ENCODE peak calls at places on chromosome 9, in five cellular contexts. S, L, P, M and I are unnamed samples.

GRCh38 chr9:96413312-96414221 is 4.6 kb downstream of the ZNF367 start:
- DNase-seq in S (no peak), L (no peak), M (no peak), P (no peak), I (no peak)

GRCh38 chr9:70874451-70874850 is 247.0 kb downstream of the TRPM3 start:
- DNase-seq in M (no peak), S (no peak), P (no peak), L (no peak), I (no peak)

GRCh38 chr9:89721971-89722530 is 117.2 kb downstream of the GADD45G start:
- DNase-seq in L (no peak), S (no peak), P (no peak), M (peak; percentile 80), I (no peak)

GRCh38 chr9:116644099-116644688 is 42.9 kb upstream of the TRIM32 start:
- DNase-seq in L (no peak), M (no peak), S (no peak), P (no peak), I (no peak)

GRCh38 chr9:121750715-121751623 is 99.5 kb downstream of the DAB2IP start:
- DNase-seq in M (no peak), P (peak; percentile 59), S (no peak), L (no peak), I (no peak)

GRCh38 chr9:133955821-133956411 is 36.2 kb downstream of the VAV2 start:
- DNase-seq in L (no peak), S (peak; percentile 55), M (peak; percentile 71), P (no peak), I (no peak)

GRCh38 chr9:121708768-121709488 is 57.5 kb downstream of the DAB2IP start:
- DNase-seq in S (no peak), P (no peak), M (peak; percentile 57), L (peak; percentile 70), I (no peak)

GRCh38 chr9:130996205-130996604 is 12.8 kb upstream of the LAMC3 start:
- DNase-seq in P (no peak), L (no peak), M (no peak), S (no peak), I (no peak)

GRCh38 chr9:79054500-79054899 is 517.3 kb upstream of the TLE4 start:
- DNase-seq in M (no peak), S (no peak), P (no peak), L (no peak), I (no peak)

GRCh38 chr9:2622361-2623045 is 916 bp downstream of the VLDLR start:
- DNase-seq in S (peak; percentile 57), P (peak; percentile 43), L (peak; percentile 63), M (peak; percentile 81), I (no peak)

GRCh38 chr9:29456940-29457339 is 1883.7 kb upstream of the C9orf72 start:
- DNase-seq in P (no peak), S (no peak), M (no peak), L (no peak), I (no peak)

GRCh38 chr9:135051316-135052038 is 36.0 kb upstream of the OLFM1 start:
- DNase-seq in M (peak; percentile 57), L (peak; percentile 39), S (no peak), P (no peak), I (no peak)

GRCh38 chr9:114280636-114281315 is 42.1 kb upstream of the ORM1 start:
- DNase-seq in L (peak; percentile 47), S (peak; percentile 26), M (peak; percentile 30), P (no peak), I (peak; percentile 23)

GRCh38 chr9:93531374-93531773 is 45.0 kb upstream of the PHF2 start:
- DNase-seq in M (no peak), L (no peak), P (no peak), S (no peak), I (no peak)

GRCh38 chr9:38066907-38067610 is 2.0 kb downstream of the SHB start:
- DNase-seq in S (peak; percentile 84), M (peak; percentile 87), P (peak; percentile 66), L (peak; percentile 84), I (no peak)

GRCh38 chr9:136564379-136564988 is 18.6 kb upstream of the NOTCH1 start:
- DNase-seq in S (peak; percentile 85), M (peak; percentile 95), P (no peak), L (peak; percentile 91), I (no peak)

GRCh38 chr9:17342696-17343095 is 207.9 kb downstream of the CNTLN start:
- DNase-seq in L (no peak), M (no peak), P (no peak), S (no peak), I (no peak)

GRCh38 chr9:113568481-113569321 is 105.2 kb downstream of the RGS3 start:
- DNase-seq in L (peak; percentile 58), S (no peak), M (no peak), P (peak; percentile 13), I (peak; percentile 45)

GRCh38 chr9:101235105-101235866 is 149.5 kb downstream of the BAAT start:
- DNase-seq in S (no peak), M (no peak), P (no peak), L (no peak), I (no peak)

GRCh38 chr9:121333950-121334773 is 35.9 kb downstream of the STOM start:
- DNase-seq in M (no peak), L (peak; percentile 65), S (no peak), P (no peak), I (no peak)

GRCh38 chr9:134892221-134892620 is 11.6 kb downstream of the FCN2 start:
- DNase-seq in P (no peak), S (peak; percentile 42), L (no peak), M (no peak), I (no peak)

GRCh38 chr9:93669116-93669957 is 93.0 kb downstream of the PHF2 start:
- DNase-seq in L (peak; percentile 56), P (peak; percentile 5), M (peak; percentile 71), S (peak; percentile 37), I (peak; percentile 33)

GRCh38 chr9:7862170-7862569 is 62.6 kb upstream of the DMAC1 start:
- DNase-seq in S (no peak), P (no peak), M (no peak), L (no peak), I (no peak)

GRCh38 chr9:110323831-110324230 is 13.8 kb downstream of the TXNDC8 start:
- DNase-seq in P (no peak), S (no peak), L (no peak), M (no peak), I (no peak)

GRCh38 chr9:111789881-111790280 is 4.9 kb downstream of the SHOC1 start:
- DNase-seq in M (no peak), S (no peak), P (no peak), L (no peak), I (no peak)

GRCh38 chr9:112170235-112170634 is 4.9 kb downstream of the SUSD1 start:
- DNase-seq in L (no peak), S (no peak), M (no peak), P (peak; percentile 35), I (no peak)

GRCh38 chr9:128882677-128883590 is 1.0 kb downstream of the LRRC8A start:
- DNase-seq in M (no peak), L (no peak), S (no peak), P (no peak), I (no peak)

GRCh38 chr9:37329576-37329975 is 92.9 kb upstream of the GRHPR start:
- DNase-seq in S (no peak), M (no peak), P (no peak), L (no peak), I (no peak)

DNA sequence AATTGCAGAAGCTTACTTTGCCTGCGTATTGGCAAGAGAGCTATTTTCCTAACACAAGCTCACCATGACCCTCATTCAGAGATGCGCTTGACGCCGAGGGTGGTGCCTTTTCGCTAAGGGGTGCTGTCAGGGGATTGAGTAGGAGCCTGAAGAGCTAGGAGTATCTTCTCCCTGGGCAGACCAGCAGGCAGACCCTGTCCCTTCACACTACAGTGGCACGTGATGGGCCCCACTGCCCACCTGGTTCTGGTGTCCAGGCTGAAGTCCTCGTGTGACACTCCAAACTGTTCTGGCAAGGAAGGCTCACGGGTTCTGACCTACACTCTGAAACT is 198.3 kb downstream of the AUH start:
- DNase-seq in M (no peak), L (no peak), S (no peak), P (no peak), I (no peak)
- H3K27ac ChIP-seq in M (peak overlapping the region; percentile 70), L (no peak overlapping the region), S (no peak overlapping the region), P (no peak overlapping the region), I (no peak overlapping the region)

GRCh38 chr9:132147839-132148238 is 14.0 kb upstream of the NTNG2 start:
- DNase-seq in L (no peak), P (no peak), S (no peak), M (no peak), I (no peak)
- H3K27me3 ChIP-seq in L (peaks cover 6% of the 10 kb centered on the region), P (peaks cover 5% of the 10 kb centered on the region), S (no peaks in the 10 kb centered on the region), M (peaks cover 88% of the 10 kb centered on the region), I (peaks cover 17% of the 10 kb centered on the region)

GRCh38 chr9:95044731-95045508 is 272.6 kb downstream of the FANCC start:
- DNase-seq in L (no peak), S (no peak), M (peak; percentile 76), P (peak; percentile 86), I (peak; percentile 79)
- TF ChIP-seq CTCF in L (peak; percentile 44), S (no peak), M (no peak), P (peak; percentile 59), I (peak; percentile 84)

GRCh38 chr9:127767909-127768331 is 10.5 kb downstream of the SH2D3C start:
- DNase-seq in M (no peak), L (no peak), P (no peak), S (no peak), I (no peak)
- H3K27ac ChIP-seq in M (peak overlapping the region; percentile 70), L (peak overlapping the region; percentile 55), P (no peak overlapping the region), S (peak overlapping the region; percentile 74), I (no peak overlapping the region)